ENCODE peak calls at places on chromosomes 3 and 15, in eight cellular contexts. V is left ventricle myocardium superior; R is C1 segment of cervical spinal cord; Z is AG08395; B is skeletal muscle cell; K is HS-5; W is Calu3; F is CD4-positive, alpha-beta memory T cell. A is an unnamed sample.

GRCh38 chr15:85129881-85130280 is 148.2 kb downstream of the PDE8A start:
- DNase-seq in K (no peak), V (no peak), R (no peak), F (no peak), Z (no peak), B (no peak), W (no peak), A (no peak)

GRCh38 chr15:101500865-101501551 is 11.5 kb upstream of the PCSK6 start:
- DNase-seq in F (no peak), V (no peak), Z (no peak), W (no peak), B (no peak), K (no peak), R (no peak), A (no peak)

GRCh38 chr15:73972984-73973682 is 19.0 kb downstream of the STOML1 start:
- DNase-seq in W (peak), V (peak), F (peak), Z (peak), K (no peak), R (peak), B (no peak), A (peak)

GRCh38 chr3:77479021-77479420 is 439.1 kb downstream of the ROBO2 start:
- DNase-seq in F (no peak), Z (no peak), V (no peak), K (no peak), R (no peak), B (no peak), W (no peak), A (no peak)

GRCh38 chr3:119580148-119580760 is 962 bp downstream of the ADPRH start:
- DNase-seq in B (no peak), K (no peak), W (no peak), Z (peak), V (peak), R (no peak), F (no peak), A (no peak)

GRCh38 chr3:187739561-187740445 is 5.5 kb downstream of the BCL6 start:
- DNase-seq in B (peak), R (peak), V (peak), Z (peak), K (no peak), F (peak), W (peak), A (peak)

GRCh38 chr3:99875573-99875924 is 57.9 kb downstream of the CMSS1 start:
- DNase-seq in K (no peak), B (no peak), F (no peak), Z (peak), R (no peak), V (no peak), W (no peak), A (no peak)

GRCh38 chr15:41394924-41395323 is 7.4 kb downstream of the NDUFAF1 start:
- DNase-seq in V (no peak), B (no peak), R (no peak), W (no peak), K (no peak), Z (no peak), F (no peak), A (no peak)

GRCh38 chr3:10999516-10999915 is 7.0 kb downstream of the SLC6A1 start:
- DNase-seq in R (no peak), K (no peak), F (no peak), W (no peak), V (no peak), Z (no peak), B (no peak), A (no peak)

GRCh38 chr3:149898771-149899170 is 71.9 kb downstream of the PFN2 start:
- DNase-seq in R (no peak), F (no peak), V (no peak), K (no peak), W (peak), B (peak), Z (peak), A (peak)

GRCh38 chr15:99275061-99275460 is 23.8 kb downstream of the LRRC28 start:
- DNase-seq in W (no peak), V (no peak), R (no peak), F (no peak), K (no peak), Z (no peak), B (no peak), A (no peak)

GRCh38 chr15:74964794-74965193 is 8.2 kb upstream of the RPP25 start:
- DNase-seq in R (no peak), V (no peak), F (no peak), B (no peak), K (no peak), W (no peak), Z (peak), A (no peak)

GRCh38 chr15:73897441-73898261 is 24.3 kb downstream of the TBC1D21 start:
- DNase-seq in W (peak), B (peak), F (peak), K (peak), V (peak), Z (peak), R (no peak), A (peak)

GRCh38 chr3:46353639-46354410 is at the start of gene CCR2:
- DNase-seq in V (no peak), W (no peak), K (no peak), F (no peak), R (no peak), B (no peak), Z (no peak), A (no peak)

GRCh38 chr15:79680721-79681120 is 216.1 kb downstream of the MTHFS start:
- DNase-seq in W (peak), K (peak), V (no peak), Z (peak), B (peak), F (no peak), R (no peak), A (no peak)

GRCh38 chr3:163560459-163560858 is 1517.8 kb downstream of the SI start:
- DNase-seq in B (no peak), K (no peak), R (no peak), F (no peak), V (no peak), Z (no peak), W (no peak), A (no peak)

GRCh38 chr3:38519651-38520050 is 23.5 kb downstream of the EXOG start:
- DNase-seq in R (no peak), B (no peak), K (no peak), W (no peak), Z (no peak), F (peak), V (no peak), A (no peak)

GRCh38 chr15:66600240-66600627 is 34.4 kb upstream of the LCTL start:
- DNase-seq in V (no peak), R (peak), W (no peak), F (no peak), K (no peak), Z (no peak), B (no peak), A (no peak)

GRCh38 chr3:137131081-137131480 is 173.3 kb downstream of the IL20RB start:
- DNase-seq in V (no peak), K (no peak), Z (no peak), R (no peak), W (no peak), F (no peak), B (no peak), A (no peak)